ENCODE peak calls at places on chromosome 5, in eight cellular contexts. C is ecto neural progenitor cell; U is activated CD4-positive, alpha-beta T cell treated with anti-CD3 and anti-CD28 coated beads, Interleukin-2, amount 50 U/mL, for 4 hours; H is body of pancreas; R is brain microvascular endothelial cell; I is BJ; N is fibroblast of the conjunctiva; S is tibial nerve. Y is an unnamed sample.
A peak's percentile ranks its signal among the peaks of the same experiment; 100 is the strongest.

GRCh38 chr5:80069918-80070318 is 34.8 kb downstream of the THBS4 start:
- DNase-seq in N (no peak), I (no peak), S (no peak), H (no peak), R (no peak), C (peak; percentile 37), U (no peak), Y (no peak)

GRCh38 chr5:11528720-11529119 is 375.5 kb downstream of the CTNND2 start:
- DNase-seq in U (no peak), I (no peak), S (no peak), R (no peak), N (no peak), H (no peak), C (no peak), Y (no peak)

GRCh38 chr5:63043792-63044191 is 465.2 kb downstream of the LRRC70 start:
- DNase-seq in I (no peak), S (no peak), H (no peak), N (no peak), R (no peak), U (no peak), C (no peak), Y (no peak)

GRCh38 chr5:77569409-77569808 is 69.1 kb downstream of the OTP start:
- DNase-seq in H (no peak), S (no peak), I (no peak), C (no peak), N (no peak), R (no peak), U (no peak), Y (no peak)

GRCh38 chr5:116738270-116738947 is 163.8 kb upstream of the SEMA6A start:
- DNase-seq in S (no peak), N (no peak), R (no peak), H (no peak), C (peak; percentile 64), I (no peak), U (no peak), Y (no peak)

GRCh38 chr5:83509535-83509934 is 38.0 kb downstream of the VCAN start:
- DNase-seq in U (no peak), C (no peak), S (no peak), I (no peak), N (peak; percentile 23), R (no peak), H (no peak), Y (no peak)

GRCh38 chr5:132813599-132814440 is 718 bp downstream of the SOWAHA start:
- DNase-seq in N (no peak), U (no peak), R (no peak), S (no peak), H (peak; percentile 50), I (no peak), C (no peak), Y (no peak)

GRCh38 chr5:38660194-38660668 is 103.8 kb upstream of the LIFR start:
- DNase-seq in H (peak; percentile 91), N (no peak), U (no peak), S (no peak), I (no peak), R (no peak), C (peak; percentile 51), Y (no peak)

GRCh38 chr5:66807743-66808142 is 211.6 kb downstream of the MAST4 start:
- DNase-seq in C (no peak), I (no peak), N (peak; percentile 43), U (no peak), R (peak; percentile 57), S (no peak), H (no peak), Y (no peak)

GRCh38 chr5:172594867-172595466 is 46.1 kb upstream of the NEURL1B start:
- DNase-seq in I (no peak), N (no peak), U (no peak), R (no peak), C (no peak), H (no peak), S (no peak), Y (no peak)

GRCh38 chr5:1110930-1111726 is 735 bp downstream of the SLC12A7 start:
- DNase-seq in N (no peak), H (peak; percentile 51), S (no peak), I (no peak), U (no peak), C (no peak), R (no peak), Y (no peak)